ENCODE peak calls at places on chromosomes 3 and 15, in ten cellular contexts. One of them, this sample, is unnamed.
A peak's percentile ranks its signal among the peaks of the same experiment; 100 is the strongest.

GRCh38 chr3:187999821-188000220 is 154.1 kb upstream of the LPP start:
- DNase-seq in spleen: no peak
- DNase-seq in HCT116: no peak
- DNase-seq in vagina: no peak
- DNase-seq in HepG2: no peak
- DNase-seq in GM23338: peak; percentile 16
- DNase-seq in transverse colon: no peak
- DNase-seq in SK-N-SH: no peak
- DNase-seq in GM12878: no peak
- DNase-seq in stomach: no peak
- DNase-seq in this sample: no peak

GRCh38 chr3:130829575-130829947 is 64.3 kb upstream of the ATP2C1 start:
- DNase-seq in transverse colon: no peak
- DNase-seq in GM12878: no peak
- DNase-seq in HCT116: no peak
- DNase-seq in SK-N-SH: no peak
- DNase-seq in GM23338: no peak
- DNase-seq in spleen: no peak
- DNase-seq in HepG2: no peak
- DNase-seq in vagina: no peak
- DNase-seq in stomach: no peak
- DNase-seq in this sample: no peak

GRCh38 chr3:197791120-197792018 is at the start of gene LRCH3:
- DNase-seq in HCT116: peak; percentile 23
- DNase-seq in transverse colon: peak; percentile 76
- DNase-seq in GM23338: peak; percentile 94
- DNase-seq in HepG2: peak; percentile 56
- DNase-seq in vagina: no peak
- DNase-seq in GM12878: no peak
- DNase-seq in stomach: peak; percentile 72
- DNase-seq in spleen: peak; percentile 95
- DNase-seq in SK-N-SH: peak; percentile 99
- DNase-seq in this sample: no peak

GRCh38 chr3:53570086-53570485 is 75.7 kb downstream of the CACNA1D start:
- DNase-seq in SK-N-SH: no peak
- DNase-seq in stomach: no peak
- DNase-seq in HCT116: no peak
- DNase-seq in GM12878: no peak
- DNase-seq in HepG2: no peak
- DNase-seq in spleen: no peak
- DNase-seq in transverse colon: no peak
- DNase-seq in vagina: no peak
- DNase-seq in GM23338: peak; percentile 32
- DNase-seq in this sample: no peak

GRCh38 chr15:60299452-60300047 is 98.2 kb downstream of the ANXA2 start:
- DNase-seq in HCT116: peak; percentile 8
- DNase-seq in HepG2: no peak
- DNase-seq in vagina: no peak
- DNase-seq in spleen: no peak
- DNase-seq in stomach: peak; percentile 48
- DNase-seq in transverse colon: peak; percentile 53
- DNase-seq in GM12878: no peak
- DNase-seq in GM23338: peak; percentile 48
- DNase-seq in SK-N-SH: peak; percentile 44
- DNase-seq in this sample: no peak

GRCh38 chr3:60501303-60501702 is 749.9 kb downstream of the FHIT start:
- DNase-seq in HCT116: no peak
- DNase-seq in stomach: no peak
- DNase-seq in GM12878: no peak
- DNase-seq in HepG2: no peak
- DNase-seq in transverse colon: no peak
- DNase-seq in vagina: no peak
- DNase-seq in spleen: no peak
- DNase-seq in SK-N-SH: no peak
- DNase-seq in GM23338: no peak
- DNase-seq in this sample: no peak

GRCh38 chr3:110419096-110419495 is 652.5 kb upstream of the NECTIN3 start:
- DNase-seq in spleen: no peak
- DNase-seq in vagina: no peak
- DNase-seq in stomach: no peak
- DNase-seq in GM23338: peak; percentile 8
- DNase-seq in SK-N-SH: no peak
- DNase-seq in GM12878: no peak
- DNase-seq in HCT116: no peak
- DNase-seq in transverse colon: no peak
- DNase-seq in HepG2: no peak
- DNase-seq in this sample: no peak

GRCh38 chr3:23706116-23706515 is 99.6 kb upstream of the UBE2E1 start:
- DNase-seq in transverse colon: no peak
- DNase-seq in HepG2: no peak
- DNase-seq in SK-N-SH: no peak
- DNase-seq in GM23338: no peak
- DNase-seq in vagina: no peak
- DNase-seq in HCT116: no peak
- DNase-seq in stomach: no peak
- DNase-seq in GM12878: no peak
- DNase-seq in spleen: no peak
- DNase-seq in this sample: no peak

GRCh38 chr15:36888018-36888992 is 212.0 kb downstream of the MEIS2 start:
- DNase-seq in GM23338: no peak
- DNase-seq in vagina: no peak
- DNase-seq in stomach: no peak
- DNase-seq in spleen: no peak
- DNase-seq in HepG2: no peak
- DNase-seq in transverse colon: no peak
- DNase-seq in HCT116: no peak
- DNase-seq in GM12878: no peak
- DNase-seq in SK-N-SH: no peak
- DNase-seq in this sample: no peak

GRCh38 chr15:28185148-28185895 is 86.2 kb upstream of the OCA2 start:
- DNase-seq in stomach: no peak
- DNase-seq in HCT116: no peak
- DNase-seq in GM23338: no peak
- DNase-seq in vagina: no peak
- DNase-seq in transverse colon: no peak
- DNase-seq in spleen: no peak
- DNase-seq in HepG2: no peak
- DNase-seq in SK-N-SH: no peak
- DNase-seq in GM12878: no peak
- DNase-seq in this sample: no peak

GRCh38 chr15:28191832-28192231 is 92.7 kb upstream of the OCA2 start:
- DNase-seq in HepG2: no peak
- DNase-seq in SK-N-SH: peak; percentile 89
- DNase-seq in GM23338: peak; percentile 40
- DNase-seq in vagina: no peak
- DNase-seq in HCT116: no peak
- DNase-seq in spleen: no peak
- DNase-seq in stomach: peak; percentile 27
- DNase-seq in GM12878: no peak
- DNase-seq in transverse colon: peak; percentile 17
- DNase-seq in this sample: no peak

GRCh38 chr15:28192772-28193171 is 93.7 kb upstream of the OCA2 start:
- DNase-seq in vagina: no peak
- DNase-seq in GM23338: no peak
- DNase-seq in SK-N-SH: no peak
- DNase-seq in stomach: no peak
- DNase-seq in HCT116: no peak
- DNase-seq in HepG2: no peak
- DNase-seq in transverse colon: no peak
- DNase-seq in spleen: no peak
- DNase-seq in GM12878: no peak
- DNase-seq in this sample: no peak

GRCh38 chr15:28190391-28191174 is 91.5 kb upstream of the OCA2 start:
- DNase-seq in GM23338: no peak
- DNase-seq in stomach: no peak
- DNase-seq in spleen: no peak
- DNase-seq in vagina: no peak
- DNase-seq in GM12878: no peak
- DNase-seq in transverse colon: no peak
- DNase-seq in HCT116: no peak
- DNase-seq in SK-N-SH: no peak
- DNase-seq in HepG2: no peak
- DNase-seq in this sample: no peak
- H3K36me3 ChIP-seq in GM23338: peaks cover 41% of the 10 kb centered on the region
- H3K36me3 ChIP-seq in stomach: peaks cover 84% of the 10 kb centered on the region
- H3K36me3 ChIP-seq in spleen: peaks cover 91% of the 10 kb centered on the region
- H3K36me3 ChIP-seq in vagina: peaks cover 46% of the 10 kb centered on the region
- H3K36me3 ChIP-seq in GM12878: no peaks in the 10 kb centered on the region
- H3K36me3 ChIP-seq in transverse colon: no peaks in the 10 kb centered on the region
- H3K36me3 ChIP-seq in HCT116: peaks cover 15% of the 10 kb centered on the region
- H3K36me3 ChIP-seq in SK-N-SH: peaks cover 47% of the 10 kb centered on the region
- H3K36me3 ChIP-seq in HepG2: peaks cover 4% of the 10 kb centered on the region
- H3K36me3 ChIP-seq in this sample: peaks cover 15% of the 10 kb centered on the region

GRCh38 chr3:183534249-183534648 is 21.3 kb downstream of the KLHL6 start:
- DNase-seq in stomach: no peak
- DNase-seq in vagina: no peak
- DNase-seq in HepG2: no peak
- DNase-seq in GM12878: no peak
- DNase-seq in SK-N-SH: no peak
- DNase-seq in GM23338: no peak
- DNase-seq in spleen: no peak
- DNase-seq in HCT116: no peak
- DNase-seq in transverse colon: no peak
- DNase-seq in this sample: peak; percentile 30

GRCh38 chr3:183537295-183537730 is 18.2 kb downstream of the KLHL6 start:
- DNase-seq in vagina: no peak
- DNase-seq in GM12878: no peak
- DNase-seq in SK-N-SH: no peak
- DNase-seq in HCT116: no peak
- DNase-seq in transverse colon: no peak
- DNase-seq in spleen: no peak
- DNase-seq in HepG2: no peak
- DNase-seq in GM23338: no peak
- DNase-seq in stomach: no peak
- DNase-seq in this sample: no peak

GRCh38 chr3:183533410-183534132 is 21.9 kb downstream of the KLHL6 start:
- DNase-seq in HCT116: no peak
- DNase-seq in transverse colon: peak; percentile 52
- DNase-seq in HepG2: no peak
- DNase-seq in GM12878: no peak
- DNase-seq in vagina: no peak
- DNase-seq in GM23338: peak; percentile 61
- DNase-seq in SK-N-SH: no peak
- DNase-seq in spleen: no peak
- DNase-seq in stomach: no peak
- DNase-seq in this sample: no peak

GRCh38 chr3:183538475-183538874 is 17.0 kb downstream of the KLHL6 start:
- DNase-seq in HepG2: no peak
- DNase-seq in GM23338: no peak
- DNase-seq in vagina: no peak
- DNase-seq in SK-N-SH: no peak
- DNase-seq in HCT116: no peak
- DNase-seq in stomach: no peak
- DNase-seq in transverse colon: no peak
- DNase-seq in spleen: no peak
- DNase-seq in GM12878: no peak
- DNase-seq in this sample: no peak

DNA sequence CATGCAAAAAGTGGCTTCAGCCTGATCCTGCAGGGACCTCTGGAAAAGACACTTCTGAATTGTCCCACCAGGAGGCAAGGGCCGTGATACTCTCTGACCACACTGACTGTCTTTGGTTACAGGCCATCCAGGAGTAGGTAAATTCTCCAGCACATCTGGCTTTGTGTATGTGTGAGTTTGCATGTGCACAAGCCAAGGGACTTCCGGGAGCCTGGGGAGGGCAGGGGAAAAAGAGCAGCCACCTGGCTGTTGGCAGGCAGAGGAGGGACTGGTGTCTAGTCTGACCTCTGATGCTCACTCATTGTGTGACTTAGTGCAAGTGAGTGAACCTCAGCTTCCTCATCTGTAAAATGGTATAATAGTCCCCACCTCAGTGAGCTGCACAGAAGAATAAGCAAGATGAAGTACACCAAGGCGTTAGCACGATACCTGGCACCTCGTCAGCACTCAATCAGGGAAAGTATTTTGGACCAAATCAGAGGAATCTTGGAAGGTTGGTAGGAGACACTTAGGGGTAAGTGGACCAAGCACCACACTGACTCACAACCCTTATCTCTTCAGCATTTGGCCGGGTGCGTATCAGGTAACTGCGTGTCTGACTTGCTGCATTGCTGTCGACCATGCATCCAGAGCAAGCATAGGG is 19.1 kb downstream of the KLHL6 start:
- DNase-seq in GM23338: no peak
- DNase-seq in stomach: no peak
- DNase-seq in SK-N-SH: no peak
- DNase-seq in HepG2: no peak
- DNase-seq in vagina: no peak
- DNase-seq in transverse colon: peak; percentile 65
- DNase-seq in spleen: no peak
- DNase-seq in HCT116: no peak
- DNase-seq in GM12878: peak; percentile 82
- DNase-seq in this sample: no peak
- TF ChIP-seq POLR2AphosphoS5 in GM23338: no peak
- TF ChIP-seq POLR2AphosphoS5 in stomach: no peak
- TF ChIP-seq POLR2AphosphoS5 in SK-N-SH: no peak
- TF ChIP-seq POLR2AphosphoS5 in HepG2: no peak
- TF ChIP-seq POLR2AphosphoS5 in vagina: no peak
- TF ChIP-seq POLR2AphosphoS5 in transverse colon: peak; percentile 43
- TF ChIP-seq POLR2AphosphoS5 in spleen: peak; percentile 72
- TF ChIP-seq POLR2AphosphoS5 in HCT116: no peak
- TF ChIP-seq POLR2AphosphoS5 in GM12878: peak; percentile 24
- TF ChIP-seq POLR2AphosphoS5 in this sample: no peak

DNA sequence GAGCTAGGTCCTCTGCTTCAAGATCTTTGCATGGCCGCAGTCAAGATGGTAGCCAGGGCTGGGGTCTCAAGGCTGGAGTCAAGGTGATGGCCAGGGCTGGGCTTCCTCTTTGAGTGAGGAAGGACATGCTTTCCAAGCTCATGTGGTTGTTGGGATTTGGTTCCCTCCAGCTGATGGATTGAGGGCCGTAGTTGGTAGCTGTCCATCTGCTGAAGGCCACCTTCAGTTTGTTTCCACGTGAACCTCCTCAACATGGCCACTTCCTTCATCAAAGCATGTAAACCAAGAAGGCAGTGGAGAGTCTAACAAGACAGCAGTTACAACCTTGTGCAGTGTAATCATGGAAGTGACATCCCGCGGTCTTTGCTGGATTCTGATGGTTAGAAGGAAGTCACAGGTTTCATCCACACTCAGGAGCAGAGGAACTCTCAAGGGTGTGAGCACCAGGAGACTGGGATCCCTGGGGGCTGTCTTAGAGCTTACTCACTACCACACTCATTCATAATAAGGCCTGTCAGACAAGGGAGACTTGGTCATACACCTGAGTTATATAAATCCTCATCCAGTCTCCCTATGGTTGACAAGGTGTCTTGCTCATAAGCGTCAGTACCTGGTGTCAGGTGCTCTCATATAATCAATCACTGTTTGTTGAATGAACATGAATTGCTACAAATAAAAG is 42.1 kb downstream of the ABHD5 start:
- DNase-seq in transverse colon: no peak
- DNase-seq in vagina: no peak
- DNase-seq in HCT116: no peak
- DNase-seq in GM23338: no peak
- DNase-seq in SK-N-SH: no peak
- DNase-seq in GM12878: no peak
- DNase-seq in HepG2: no peak
- DNase-seq in spleen: no peak
- DNase-seq in stomach: no peak
- DNase-seq in this sample: no peak
- H3K27ac ChIP-seq in transverse colon: no peak overlapping the region
- H3K27ac ChIP-seq in vagina: no peak overlapping the region
- H3K27ac ChIP-seq in HCT116: no peak overlapping the region
- H3K27ac ChIP-seq in GM23338: peak overlapping the region; percentile 64
- H3K27ac ChIP-seq in SK-N-SH: no peak overlapping the region
- H3K27ac ChIP-seq in GM12878: no peak overlapping the region
- H3K27ac ChIP-seq in HepG2: no peak overlapping the region
- H3K27ac ChIP-seq in spleen: no peak overlapping the region
- H3K27ac ChIP-seq in stomach: no peak overlapping the region
- H3K27ac ChIP-seq in this sample: no peak overlapping the region

GRCh38 chr3:39095146-39095677 is 12.2 kb downstream of the GORASP1 start:
- DNase-seq in SK-N-SH: no peak
- DNase-seq in stomach: no peak
- DNase-seq in GM23338: no peak
- DNase-seq in GM12878: no peak
- DNase-seq in HepG2: no peak
- DNase-seq in spleen: no peak
- DNase-seq in transverse colon: no peak
- DNase-seq in HCT116: no peak
- DNase-seq in vagina: no peak
- DNase-seq in this sample: no peak
- H3K36me3 ChIP-seq in SK-N-SH: peaks cover 88% of the 10 kb centered on the region
- H3K36me3 ChIP-seq in stomach: peaks cover 100% of the 10 kb centered on the region
- H3K36me3 ChIP-seq in GM23338: peaks cover 27% of the 10 kb centered on the region
- H3K36me3 ChIP-seq in GM12878: peaks cover 30% of the 10 kb centered on the region
- H3K36me3 ChIP-seq in HepG2: peaks cover 22% of the 10 kb centered on the region
- H3K36me3 ChIP-seq in spleen: peaks cover 100% of the 10 kb centered on the region
- H3K36me3 ChIP-seq in transverse colon: no peaks in the 10 kb centered on the region
- H3K36me3 ChIP-seq in HCT116: peaks cover 4% of the 10 kb centered on the region
- H3K36me3 ChIP-seq in vagina: peaks cover 78% of the 10 kb centered on the region
- H3K36me3 ChIP-seq in this sample: no peaks in the 10 kb centered on the region

This sample was measured in Panc1.